ENCODE peak calls at places on chromosomes 6 and 20, in seven cellular contexts. One of them, this sample, is unnamed.

GRCh38 chr6:136289327-136289578 is 393 bp downstream of the BCLAF1 start:
- DNase-seq in H7: peak; percentile 88
- DNase-seq in GM12865: peak; percentile 96
- DNase-seq in lung: peak; percentile 90
- DNase-seq in naive thymus-derived CD4-positive, alpha-beta T cell: peak; percentile 90
- DNase-seq in PC-3: peak; percentile 82
- DNase-seq in CD8-positive, alpha-beta T cell: peak; percentile 92
- DNase-seq in this sample: peak; percentile 89

GRCh38 chr6:148969679-148970078 is 222.8 kb downstream of the UST start:
- DNase-seq in GM12865: no peak
- DNase-seq in lung: no peak
- DNase-seq in naive thymus-derived CD4-positive, alpha-beta T cell: no peak
- DNase-seq in PC-3: no peak
- DNase-seq in H7: peak; percentile 50
- DNase-seq in CD8-positive, alpha-beta T cell: no peak
- DNase-seq in this sample: no peak

GRCh38 chr6:138109042-138109997 is 2.1 kb upstream of the PERP start:
- DNase-seq in GM12865: peak; percentile 78
- DNase-seq in PC-3: peak; percentile 82
- DNase-seq in H7: peak; percentile 48
- DNase-seq in CD8-positive, alpha-beta T cell: peak; percentile 85
- DNase-seq in lung: peak; percentile 68
- DNase-seq in naive thymus-derived CD4-positive, alpha-beta T cell: peak; percentile 75
- DNase-seq in this sample: peak; percentile 67

GRCh38 chr6:14312497-14312896 is 194.9 kb downstream of the CD83 start:
- DNase-seq in GM12865: peak; percentile 12
- DNase-seq in CD8-positive, alpha-beta T cell: no peak
- DNase-seq in H7: no peak
- DNase-seq in naive thymus-derived CD4-positive, alpha-beta T cell: no peak
- DNase-seq in lung: no peak
- DNase-seq in PC-3: no peak
- DNase-seq in this sample: no peak

GRCh38 chr20:25992146-25992545 is 295.5 kb upstream of the ZNF337 start:
- DNase-seq in PC-3: no peak
- DNase-seq in CD8-positive, alpha-beta T cell: no peak
- DNase-seq in naive thymus-derived CD4-positive, alpha-beta T cell: no peak
- DNase-seq in GM12865: no peak
- DNase-seq in lung: no peak
- DNase-seq in H7: no peak
- DNase-seq in this sample: no peak

GRCh38 chr6:28884423-28885148 is 39.2 kb downstream of the TRIM27 start:
- DNase-seq in CD8-positive, alpha-beta T cell: peak; percentile 76
- DNase-seq in lung: no peak
- DNase-seq in PC-3: no peak
- DNase-seq in H7: no peak
- DNase-seq in GM12865: peak; percentile 65
- DNase-seq in naive thymus-derived CD4-positive, alpha-beta T cell: peak; percentile 65
- DNase-seq in this sample: peak; percentile 95

GRCh38 chr6:73566954-73567591 is 46.2 kb upstream of the EEF1A1 start:
- DNase-seq in CD8-positive, alpha-beta T cell: no peak
- DNase-seq in lung: peak; percentile 70
- DNase-seq in GM12865: no peak
- DNase-seq in H7: no peak
- DNase-seq in naive thymus-derived CD4-positive, alpha-beta T cell: no peak
- DNase-seq in PC-3: no peak
- DNase-seq in this sample: no peak

GRCh38 chr6:12962529-12962928 is 246.0 kb downstream of the PHACTR1 start:
- DNase-seq in lung: no peak
- DNase-seq in H7: no peak
- DNase-seq in PC-3: no peak
- DNase-seq in naive thymus-derived CD4-positive, alpha-beta T cell: no peak
- DNase-seq in GM12865: no peak
- DNase-seq in CD8-positive, alpha-beta T cell: no peak
- DNase-seq in this sample: no peak

GRCh38 chr6:109236140-109237081 is 141.1 kb downstream of the CEP57L1 start:
- DNase-seq in naive thymus-derived CD4-positive, alpha-beta T cell: peak; percentile 34
- DNase-seq in H7: peak; percentile 71
- DNase-seq in lung: no peak
- DNase-seq in GM12865: peak; percentile 41
- DNase-seq in PC-3: no peak
- DNase-seq in CD8-positive, alpha-beta T cell: no peak
- DNase-seq in this sample: peak; percentile 68

GRCh38 chr6:95601133-95601532 is 23.8 kb downstream of the MANEA start:
- DNase-seq in lung: no peak
- DNase-seq in H7: no peak
- DNase-seq in CD8-positive, alpha-beta T cell: no peak
- DNase-seq in naive thymus-derived CD4-positive, alpha-beta T cell: no peak
- DNase-seq in GM12865: no peak
- DNase-seq in PC-3: peak; percentile 70
- DNase-seq in this sample: no peak

GRCh38 chr6:95596021-95596420 is 18.7 kb downstream of the MANEA start:
- DNase-seq in CD8-positive, alpha-beta T cell: no peak
- DNase-seq in PC-3: peak; percentile 74
- DNase-seq in naive thymus-derived CD4-positive, alpha-beta T cell: no peak
- DNase-seq in H7: no peak
- DNase-seq in lung: no peak
- DNase-seq in GM12865: no peak
- DNase-seq in this sample: no peak

DNA sequence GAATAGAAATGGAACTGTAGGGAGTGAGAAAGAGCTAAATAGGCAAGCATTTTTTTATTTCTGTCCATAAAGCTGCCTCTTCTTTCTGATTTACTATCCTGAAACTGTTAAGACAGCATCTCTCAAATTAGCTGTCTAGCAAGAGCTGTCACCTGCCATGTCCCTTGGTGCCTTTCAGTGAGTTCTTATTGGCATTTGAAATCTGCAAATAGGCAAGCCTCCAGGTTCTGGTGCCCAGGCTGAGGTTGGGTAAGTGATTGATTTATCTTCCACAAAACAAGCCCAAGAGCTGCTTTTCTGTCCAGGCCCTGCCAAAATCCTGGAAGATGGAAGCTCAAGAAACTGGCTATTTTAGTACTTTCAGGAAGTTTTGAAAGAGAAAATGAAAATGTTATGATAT is 22.4 kb downstream of the MANEA start:
- DNase-seq in lung: no peak
- DNase-seq in CD8-positive, alpha-beta T cell: no peak
- DNase-seq in GM12865: no peak
- DNase-seq in H7: no peak
- DNase-seq in PC-3: no peak
- DNase-seq in naive thymus-derived CD4-positive, alpha-beta T cell: no peak
- DNase-seq in this sample: no peak
- H3K4me3 ChIP-seq in lung: no peak overlapping the region
- H3K4me3 ChIP-seq in CD8-positive, alpha-beta T cell: no peak overlapping the region
- H3K4me3 ChIP-seq in GM12865: no peak overlapping the region
- H3K4me3 ChIP-seq in H7: no peak overlapping the region
- H3K4me3 ChIP-seq in PC-3: no peak overlapping the region
- H3K4me3 ChIP-seq in naive thymus-derived CD4-positive, alpha-beta T cell: no peak overlapping the region
- H3K4me3 ChIP-seq in this sample: no peak overlapping the region

GRCh38 chr20:57627972-57628650 is 7.9 kb upstream of the ZBP1 start:
- DNase-seq in PC-3: peak; percentile 51
- DNase-seq in lung: peak; percentile 59
- DNase-seq in naive thymus-derived CD4-positive, alpha-beta T cell: no peak
- DNase-seq in CD8-positive, alpha-beta T cell: peak; percentile 55
- DNase-seq in GM12865: peak; percentile 26
- DNase-seq in H7: no peak
- DNase-seq in this sample: peak; percentile 81

GRCh38 chr20:57625181-57625958 is 5.1 kb upstream of the ZBP1 start:
- DNase-seq in naive thymus-derived CD4-positive, alpha-beta T cell: no peak
- DNase-seq in GM12865: no peak
- DNase-seq in PC-3: no peak
- DNase-seq in H7: no peak
- DNase-seq in lung: no peak
- DNase-seq in CD8-positive, alpha-beta T cell: no peak
- DNase-seq in this sample: no peak

GRCh38 chr20:57629976-57630525 is 9.8 kb upstream of the ZBP1 start:
- DNase-seq in PC-3: no peak
- DNase-seq in H7: no peak
- DNase-seq in naive thymus-derived CD4-positive, alpha-beta T cell: no peak
- DNase-seq in GM12865: no peak
- DNase-seq in lung: no peak
- DNase-seq in CD8-positive, alpha-beta T cell: no peak
- DNase-seq in this sample: no peak

GRCh38 chr20:57625978-57626377 is 5.8 kb upstream of the ZBP1 start:
- DNase-seq in H7: no peak
- DNase-seq in PC-3: no peak
- DNase-seq in CD8-positive, alpha-beta T cell: no peak
- DNase-seq in lung: no peak
- DNase-seq in naive thymus-derived CD4-positive, alpha-beta T cell: no peak
- DNase-seq in GM12865: no peak
- DNase-seq in this sample: no peak

DNA sequence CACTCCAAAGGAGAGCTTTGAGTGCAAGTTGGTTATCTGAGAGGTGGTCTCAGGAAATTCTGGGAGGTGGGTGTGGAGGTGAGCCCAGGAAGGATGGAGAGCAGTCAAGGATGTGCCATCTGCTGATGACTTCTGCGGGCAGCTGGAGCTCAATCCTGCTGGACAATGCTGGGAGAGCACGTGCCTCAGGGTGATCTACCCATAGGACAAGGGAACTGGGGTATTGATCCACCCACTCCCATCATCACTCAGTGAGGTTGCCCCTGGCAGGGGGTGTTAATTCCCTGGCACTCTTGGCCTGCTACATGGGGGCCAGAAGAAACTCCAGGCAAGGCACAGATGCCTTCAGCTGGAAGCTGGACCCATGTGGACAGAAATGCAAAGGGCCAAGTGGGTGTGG is 7.1 kb upstream of the ZBP1 start:
- DNase-seq in lung: no peak
- DNase-seq in PC-3: no peak
- DNase-seq in naive thymus-derived CD4-positive, alpha-beta T cell: no peak
- DNase-seq in H7: no peak
- DNase-seq in GM12865: no peak
- DNase-seq in CD8-positive, alpha-beta T cell: no peak
- DNase-seq in this sample: no peak
- H3K4me3 ChIP-seq in lung: no peak overlapping the region
- H3K4me3 ChIP-seq in PC-3: no peak overlapping the region
- H3K4me3 ChIP-seq in naive thymus-derived CD4-positive, alpha-beta T cell: peak overlapping the region; percentile 49
- H3K4me3 ChIP-seq in H7: no peak overlapping the region
- H3K4me3 ChIP-seq in GM12865: no peak overlapping the region
- H3K4me3 ChIP-seq in CD8-positive, alpha-beta T cell: peak overlapping the region; percentile 29
- H3K4me3 ChIP-seq in this sample: no peak overlapping the region

GRCh38 chr6:52594216-52594615 is 17.4 kb upstream of the TRAM2 start:
- DNase-seq in GM12865: no peak
- DNase-seq in PC-3: no peak
- DNase-seq in H7: no peak
- DNase-seq in naive thymus-derived CD4-positive, alpha-beta T cell: no peak
- DNase-seq in CD8-positive, alpha-beta T cell: no peak
- DNase-seq in lung: no peak
- DNase-seq in this sample: no peak

GRCh38 chr6:52595796-52596130 is 18.9 kb upstream of the TRAM2 start:
- DNase-seq in PC-3: no peak
- DNase-seq in lung: no peak
- DNase-seq in H7: no peak
- DNase-seq in GM12865: peak; percentile 69
- DNase-seq in naive thymus-derived CD4-positive, alpha-beta T cell: no peak
- DNase-seq in CD8-positive, alpha-beta T cell: no peak
- DNase-seq in this sample: no peak

GRCh38 chr6:52596371-52597028 is 19.6 kb upstream of the TRAM2 start:
- DNase-seq in PC-3: no peak
- DNase-seq in CD8-positive, alpha-beta T cell: no peak
- DNase-seq in lung: no peak
- DNase-seq in GM12865: no peak
- DNase-seq in H7: no peak
- DNase-seq in naive thymus-derived CD4-positive, alpha-beta T cell: no peak
- DNase-seq in this sample: no peak

GRCh38 chr6:52597738-52598122 is 20.9 kb upstream of the TRAM2 start:
- DNase-seq in CD8-positive, alpha-beta T cell: no peak
- DNase-seq in naive thymus-derived CD4-positive, alpha-beta T cell: no peak
- DNase-seq in GM12865: no peak
- DNase-seq in lung: no peak
- DNase-seq in PC-3: no peak
- DNase-seq in H7: no peak
- DNase-seq in this sample: no peak

DNA sequence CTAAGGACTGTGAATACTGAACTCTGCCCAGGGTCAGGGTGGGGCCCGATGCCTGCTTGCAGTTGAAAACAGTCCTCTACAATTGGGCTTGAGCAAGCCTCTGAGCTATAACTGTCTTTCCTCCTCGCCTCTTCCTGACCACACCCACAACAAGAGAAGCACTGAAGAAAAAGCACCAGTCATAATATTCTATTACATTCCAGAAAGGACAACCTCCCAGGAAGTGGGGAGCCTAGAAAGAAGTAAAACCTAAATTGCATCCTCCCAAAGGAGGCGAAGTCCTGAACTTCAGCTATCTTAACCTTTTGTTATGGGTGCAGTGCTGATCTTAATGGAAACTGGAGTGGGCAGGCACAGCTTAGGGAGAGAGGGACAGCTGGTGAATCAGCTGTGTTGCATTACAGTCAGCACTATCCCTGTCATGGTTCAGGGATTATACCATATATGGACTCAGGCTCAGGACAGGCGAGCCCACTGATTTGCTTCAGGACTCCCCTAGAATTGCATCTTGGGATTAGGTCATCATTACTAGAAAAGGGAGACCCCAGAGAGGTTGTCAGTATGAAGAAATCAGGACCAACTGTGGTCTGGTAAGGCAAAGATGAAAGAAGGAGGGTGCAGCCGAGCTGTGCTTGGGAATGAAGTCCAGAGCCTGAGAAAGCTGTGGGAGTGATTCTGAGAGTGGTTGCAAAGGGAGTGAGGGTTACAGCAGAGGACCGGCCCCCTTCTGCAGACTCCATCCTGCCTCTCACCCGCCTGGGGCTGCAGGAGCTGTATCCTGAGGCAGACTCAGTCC is 18.3 kb upstream of the TRAM2 start:
- DNase-seq in PC-3: peak; percentile 9
- DNase-seq in H7: peak; percentile 23
- DNase-seq in lung: peak; percentile 41
- DNase-seq in CD8-positive, alpha-beta T cell: no peak
- DNase-seq in naive thymus-derived CD4-positive, alpha-beta T cell: no peak
- DNase-seq in GM12865: peak; percentile 73
- DNase-seq in this sample: no peak
- H3K4me3 ChIP-seq in PC-3: no peak overlapping the region
- H3K4me3 ChIP-seq in H7: no peak overlapping the region
- H3K4me3 ChIP-seq in lung: no peak overlapping the region
- H3K4me3 ChIP-seq in CD8-positive, alpha-beta T cell: no peak overlapping the region
- H3K4me3 ChIP-seq in naive thymus-derived CD4-positive, alpha-beta T cell: no peak overlapping the region
- H3K4me3 ChIP-seq in GM12865: no peak overlapping the region
- H3K4me3 ChIP-seq in this sample: no peak overlapping the region

GRCh38 chr6:104940881-104941693 is 15.8 kb upstream of the LIN28B start:
- DNase-seq in PC-3: peak; percentile 16
- DNase-seq in CD8-positive, alpha-beta T cell: peak; percentile 23
- DNase-seq in lung: no peak
- DNase-seq in naive thymus-derived CD4-positive, alpha-beta T cell: peak; percentile 47
- DNase-seq in GM12865: peak; percentile 9
- DNase-seq in H7: peak; percentile 91
- DNase-seq in this sample: no peak
- H3K4me3 ChIP-seq in PC-3: peak overlapping the region; percentile 38
- H3K4me3 ChIP-seq in CD8-positive, alpha-beta T cell: peak overlapping the region; percentile 22
- H3K4me3 ChIP-seq in lung: peak overlapping the region; percentile 32
- H3K4me3 ChIP-seq in naive thymus-derived CD4-positive, alpha-beta T cell: no peak overlapping the region
- H3K4me3 ChIP-seq in GM12865: no peak overlapping the region
- H3K4me3 ChIP-seq in H7: peak overlapping the region; percentile 64
- H3K4me3 ChIP-seq in this sample: no peak overlapping the region